ENCODE peak calls at places on chromosomes 13 and 19, in five cellular contexts. E is dorsolateral prefrontal cortex, G is PC-3, I is IMR-90, P is SK-N-SH. F is an unnamed sample.

GRCh38 chr13:97974773-97975172 is 21.3 kb downstream of the IPO5 start:
- DNase-seq in E (no peak), G (no peak), P (no peak), I (no peak), F (no peak)

GRCh38 chr19:49020342-49020741 is 3.5 kb upstream of the LHB start:
- DNase-seq in G (no peak), E (no peak), I (no peak), P (no peak), F (no peak)

GRCh38 chr19:14476663-14477401 is 1.7 kb upstream of the PTGER1 start:
- DNase-seq in G (peak), P (peak), I (peak), E (no peak), F (no peak)

GRCh38 chr19:31955061-31955460 is 390.3 kb upstream of the ZNF507 start:
- DNase-seq in G (no peak), I (no peak), E (no peak), P (no peak), F (no peak)

GRCh38 chr13:45194081-45194939 is 6.5 kb downstream of the KCTD4 start:
- DNase-seq in E (peak), I (peak), P (no peak), G (no peak), F (no peak)

GRCh38 chr13:110444226-110444653 is 117.3 kb downstream of the RAB20 start:
- DNase-seq in P (no peak), I (peak), G (peak), E (no peak), F (no peak)

GRCh38 chr13:98480915-98481510 is 95.9 kb downstream of the STK24 start:
- DNase-seq in I (peak), G (no peak), E (no peak), P (peak), F (no peak)

GRCh38 chr19:7348587-7349230 is at the start of gene ARHGEF18:
- DNase-seq in G (no peak), P (no peak), I (no peak), E (no peak), F (no peak)

GRCh38 chr19:14107581-14108461 is 9.7 kb downstream of the PRKACA start:
- DNase-seq in E (no peak), I (no peak), G (peak), P (no peak), F (no peak)

GRCh38 chr13:112733112-112733511 is 43.3 kb downstream of the ATP11A start:
- DNase-seq in I (no peak), E (no peak), P (peak), G (no peak), F (no peak)

GRCh38 chr13:49908637-49909036 is 27.5 kb downstream of the SPRYD7 start:
- DNase-seq in G (no peak), I (no peak), E (no peak), P (no peak), F (no peak)

GRCh38 chr13:20291675-20292074 is 59.6 kb upstream of the GJB6 start:
- DNase-seq in E (no peak), P (no peak), I (no peak), G (no peak), F (no peak)

GRCh38 chr13:27338207-27338606 is 67.6 kb downstream of the RASL11A start:
- DNase-seq in G (no peak), I (no peak), P (no peak), E (no peak), F (no peak)
- TF ChIP-seq CTCF in G (no peak), I (no peak), P (no peak), E (no peak), F (no peak)

DNA sequence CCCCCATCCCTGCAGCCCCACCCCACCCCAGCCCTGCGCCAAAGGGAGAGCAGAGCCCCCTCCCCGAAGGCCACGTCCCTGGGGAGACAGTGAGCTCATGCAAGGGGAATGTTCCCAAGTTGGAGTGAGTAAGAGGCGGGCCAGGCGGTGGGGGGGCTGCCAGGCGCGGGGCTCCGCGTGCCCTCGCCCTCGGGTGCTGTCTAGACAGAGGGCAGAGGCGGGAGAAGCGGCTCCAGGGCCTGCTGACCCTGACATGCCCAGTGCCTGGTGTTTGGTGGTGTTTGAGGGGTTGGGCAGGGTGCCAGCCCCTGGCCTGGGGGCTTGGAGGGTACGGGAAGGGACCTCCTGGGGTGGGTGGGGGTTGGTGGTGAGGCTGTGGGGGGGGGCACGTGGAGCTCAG is 1.0 kb downstream of the FSTL3 start:
- DNase-seq in E (peak), G (peak), P (peak), I (peak), F (no peak)
- H3K4me3 ChIP-seq in E (peak), G (peak), P (peak), I (peak), F (peak)

GRCh38 chr19:58345558-58345957 is 7.7 kb downstream of the A1BG start:
- DNase-seq in E (no peak), I (no peak), P (no peak), G (no peak), F (no peak)
- TF ChIP-seq CTCF in E (no peak), I (no peak), P (no peak), G (no peak), F (no peak)

GRCh38 chr19:21603431-21604153 is 98.2 kb downstream of the ZNF429 start:
- DNase-seq in G (no peak), P (no peak), I (no peak), E (no peak), F (no peak)
- H3K4me3 ChIP-seq in G (peak), P (no peak), I (no peak), E (peak), F (no peak)

DNA sequence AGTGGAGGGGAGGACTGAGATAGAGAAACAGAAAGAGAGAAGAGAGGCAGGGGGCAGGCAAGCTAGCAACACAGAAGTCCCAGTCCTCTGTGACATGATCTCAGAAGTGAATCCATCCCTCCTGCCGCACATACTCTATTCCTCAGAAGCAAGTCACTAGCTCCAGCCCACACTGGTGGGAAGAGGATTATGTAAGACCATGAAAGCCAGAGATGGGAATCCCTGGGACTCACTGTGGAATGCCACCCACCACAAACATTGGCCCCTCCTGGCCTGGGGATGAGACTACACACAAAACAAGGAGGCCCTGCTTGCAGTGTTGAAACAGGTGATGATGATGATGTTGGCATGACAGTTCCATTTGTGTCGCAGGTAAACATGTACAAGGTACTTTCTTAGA is 419.9 kb downstream of the IRS2 start:
- DNase-seq in P (no peak), E (no peak), I (peak), G (no peak), F (no peak)
- TF ChIP-seq CTCF in P (no peak), E (no peak), I (no peak), G (no peak), F (no peak)

GRCh38 chr19:2727640-2727944 is 6.4 kb upstream of the DIRAS1 start:
- DNase-seq in G (peak), P (peak), E (no peak), I (no peak), F (no peak)
- H3K4me3 ChIP-seq in G (no peak), P (no peak), E (no peak), I (no peak), F (no peak)

GRCh38 chr19:18208098-18208951 is 4.5 kb upstream of the RAB3A start:
- DNase-seq in G (peak), I (peak), E (no peak), P (peak), F (peak)
- TF ChIP-seq CTCF in G (peak), I (peak), E (peak), P (peak), F (peak)